ENCODE peak calls at places on chromosomes 16 and 17, in ten cellular contexts. W, G, E, Z, C, I, Y, V, L and P are unnamed samples.

GRCh38 chr16:988465-989353 is 7.1 kb downstream of the SOX8 start:
- DNase-seq in E (no peak), I (no peak), Z (no peak), C (no peak), L (peak), W (no peak), G (no peak), V (no peak), Y (no peak), P (no peak)

GRCh38 chr17:27760069-27760885 is 40.1 kb downstream of the NOS2 start:
- DNase-seq in Z (peak), Y (peak), I (peak), E (no peak), W (peak), V (peak), C (peak), G (no peak), L (peak), P (peak)

GRCh38 chr16:28923652-28924398 is 1.2 kb downstream of the RABEP2 start:
- DNase-seq in V (no peak), Y (no peak), W (peak), Z (no peak), E (no peak), G (no peak), L (peak), I (no peak), C (no peak), P (no peak)

GRCh38 chr17:29593546-29594440 is 861 bp downstream of the ANKRD13B start:
- DNase-seq in V (no peak), I (no peak), E (no peak), L (no peak), Y (peak), W (no peak), C (peak), G (no peak), Z (peak), P (no peak)

GRCh38 chr16:66154801-66155200 is 211.7 kb upstream of the CDH5 start:
- DNase-seq in Y (no peak), V (no peak), L (no peak), I (no peak), E (no peak), G (peak), W (no peak), Z (no peak), C (no peak), P (no peak)

GRCh38 chr17:82249896-82250581 is 21.2 kb downstream of the SLC16A3 start:
- DNase-seq in E (no peak), Z (no peak), I (no peak), L (no peak), Y (no peak), W (no peak), C (no peak), V (no peak), G (no peak), P (no peak)

GRCh38 chr16:2388875-2389433 is 40.3 kb upstream of the CCNF start:
- DNase-seq in Z (peak), Y (no peak), E (no peak), W (no peak), G (peak), C (peak), I (no peak), L (no peak), V (no peak), P (no peak)

GRCh38 chr16:74635303-74635702 is 28.4 kb upstream of the GLG1 start:
- DNase-seq in L (no peak), Z (no peak), E (no peak), G (no peak), C (no peak), Y (no peak), W (no peak), V (no peak), I (no peak), P (no peak)

GRCh38 chr17:45751466-45751865 is 32.7 kb upstream of the CRHR1 start:
- DNase-seq in V (no peak), Y (no peak), W (no peak), L (no peak), G (no peak), C (no peak), I (no peak), E (no peak), Z (no peak), P (no peak)

GRCh38 chr17:19678581-19679418 is 30.2 kb downstream of the ALDH3A2 start:
- DNase-seq in V (no peak), C (no peak), W (no peak), Z (no peak), Y (no peak), G (no peak), E (no peak), I (no peak), L (no peak), P (no peak)

GRCh38 chr16:70781800-70782199 is 19.2 kb downstream of the VAC14 start:
- DNase-seq in Y (peak), L (no peak), E (no peak), G (no peak), C (no peak), W (no peak), Z (no peak), I (no peak), V (no peak), P (no peak)

GRCh38 chr17:76493505-76494167 is 7.6 kb downstream of the RHBDF2 start:
- DNase-seq in V (peak), W (no peak), L (no peak), Z (no peak), Y (no peak), C (no peak), G (no peak), E (no peak), I (no peak), P (no peak)

GRCh38 chr16:72098936-72099335 is 5.3 kb downstream of the DHX38 start:
- DNase-seq in Y (peak), G (no peak), W (no peak), L (no peak), Z (no peak), C (no peak), V (no peak), I (no peak), E (no peak), P (no peak)

GRCh38 chr17:7191571-7192270 is 12.6 kb upstream of the ASGR1 start:
- DNase-seq in Z (peak), C (peak), G (no peak), V (no peak), E (no peak), L (peak), W (no peak), Y (peak), I (no peak), P (peak)

GRCh38 chr16:67673712-67674580 is 7.3 kb downstream of the C16orf86 start:
- DNase-seq in V (no peak), Y (no peak), E (no peak), I (no peak), Z (no peak), W (no peak), C (peak), G (no peak), L (peak), P (peak)

GRCh38 chr16:87851141-87851587 is 18.1 kb downstream of the SLC7A5 start:
- DNase-seq in E (no peak), V (no peak), Y (no peak), W (no peak), C (no peak), Z (no peak), I (no peak), L (no peak), G (no peak), P (no peak)

GRCh38 chr17:8066841-8067775 is 20.4 kb downstream of the ALOX12B start:
- DNase-seq in G (no peak), Y (no peak), L (no peak), W (no peak), V (no peak), C (no peak), E (no peak), I (no peak), Z (no peak), P (no peak)

GRCh38 chr16:51981725-51982124 is 565.2 kb downstream of the TOX3 start:
- DNase-seq in W (no peak), V (no peak), C (no peak), Y (no peak), G (no peak), E (no peak), Z (no peak), L (no peak), I (no peak), P (no peak)

GRCh38 chr17:59506907-59507726 is 58.3 kb upstream of the DHX40 start:
- DNase-seq in G (peak), C (no peak), Y (no peak), V (no peak), E (no peak), I (no peak), Z (peak), L (peak), W (no peak), P (no peak)

GRCh38 chr16:79417465-79418093 is 183.0 kb downstream of the MAF start:
- DNase-seq in L (no peak), G (no peak), C (no peak), W (no peak), Y (no peak), V (no peak), E (no peak), Z (no peak), I (no peak), P (no peak)

GRCh38 chr17:70355185-70355584 is 185.9 kb downstream of the KCNJ2 start:
- DNase-seq in C (no peak), E (no peak), Y (no peak), Z (no peak), L (no peak), I (no peak), G (no peak), V (no peak), W (no peak), P (no peak)

GRCh38 chr17:7404737-7405412 is 978 bp upstream of the TMEM256 start:
- DNase-seq in Z (no peak), G (no peak), V (no peak), I (peak), L (no peak), E (no peak), C (peak), W (no peak), Y (peak), P (peak)

GRCh38 chr16:2948807-2949704 is 15.0 kb upstream of the KREMEN2 start:
- DNase-seq in G (no peak), I (no peak), E (no peak), C (no peak), Y (no peak), L (no peak), V (no peak), Z (no peak), W (no peak), P (no peak)

GRCh38 chr16:71428883-71429282 is 13.0 kb downstream of the TLE7 start:
- DNase-seq in Z (no peak), C (no peak), Y (no peak), V (no peak), G (no peak), L (no peak), I (no peak), W (no peak), E (no peak), P (no peak)

GRCh38 chr17:62716834-62717588 is 89.5 kb downstream of the MRC2 start:
- DNase-seq in V (no peak), C (no peak), I (no peak), E (no peak), Y (peak), G (no peak), Z (no peak), W (no peak), L (no peak), P (no peak)

GRCh38 chr16:70770291-70770967 is 30.5 kb downstream of the VAC14 start:
- DNase-seq in E (no peak), V (no peak), L (no peak), Y (no peak), G (no peak), C (no peak), Z (no peak), I (no peak), W (no peak), P (no peak)

GRCh38 chr17:19904412-19904811 is 36.7 kb upstream of the ULK2 start:
- DNase-seq in V (no peak), L (no peak), C (no peak), W (no peak), Y (no peak), E (no peak), G (peak), Z (peak), I (no peak), P (no peak)

GRCh38 chr17:5122586-5123342 is 6.9 kb downstream of the USP6 start:
- DNase-seq in Z (peak), G (no peak), Y (peak), W (no peak), I (no peak), L (peak), C (no peak), E (no peak), V (peak), P (no peak)

GRCh38 chr17:32305049-32305448 is 36.9 kb downstream of the C17orf75 start:
- DNase-seq in E (no peak), I (no peak), V (no peak), L (no peak), Y (no peak), Z (no peak), G (no peak), C (no peak), W (no peak), P (no peak)

GRCh38 chr17:75783069-75783783 is 1.4 kb upstream of the UNK start:
- DNase-seq in Z (peak), G (peak), C (peak), Y (no peak), E (no peak), L (no peak), I (no peak), V (no peak), W (peak), P (no peak)

GRCh38 chr16:3187798-3188674 is at the start of gene OR1F1:
- DNase-seq in I (peak), E (no peak), V (peak), G (no peak), W (peak), L (peak), Y (peak), C (peak), Z (peak), P (no peak)

GRCh38 chr16:55502801-55503366 is 6.0 kb upstream of the LPCAT2 start:
- DNase-seq in V (no peak), E (peak), Y (peak), I (no peak), G (peak), C (peak), Z (peak), L (peak), W (no peak), P (peak)

GRCh38 chr17:14373587-14374259 is 72.8 kb downstream of the HS3ST3B1 start:
- DNase-seq in L (no peak), G (no peak), C (no peak), Z (no peak), V (no peak), E (no peak), Y (no peak), I (no peak), W (no peak), P (no peak)

GRCh38 chr17:74842599-74843351 is 16.9 kb downstream of the GRIN2C start:
- DNase-seq in V (no peak), C (peak), Z (peak), Y (peak), L (peak), G (peak), I (no peak), E (no peak), W (no peak), P (peak)